ENCODE peak calls at places on chromosomes 4 and X, in seven cellular contexts. I is ureter; W is cerebellar nuclear complex; C is CD8-positive, alpha-beta T cell; N is AG04450; U is activated CD8-positive, alpha-beta memory T cell treated with anti-CD3 and anti-CD28 coated beads for 4 hours; S is GM13977. V is an unnamed sample.

GRCh38 chr4:76377922-76378321 is 43.0 kb downstream of the CCDC158 start:
- DNase-seq in I (no peak), W (no peak), C (peak; percentile 11), N (no peak), U (no peak), S (peak; percentile 27), V (peak; percentile 65)

GRCh38 chr4:150078041-150078995 is at the start of gene DCLK2:
- DNase-seq in I (peak; percentile 71), W (no peak), C (no peak), N (peak; percentile 76), U (no peak), S (peak; percentile 63), V (peak; percentile 92)

GRCh38 chrX:18368402-18368801 is 13.9 kb upstream of the SCML2 start:
- DNase-seq in I (no peak), W (no peak), C (no peak), N (no peak), U (no peak), S (no peak), V (no peak)

GRCh38 chr4:79652726-79653125 is 244.7 kb upstream of the GK2 start:
- DNase-seq in I (no peak), W (no peak), C (no peak), N (no peak), U (no peak), S (no peak), V (no peak)

GRCh38 chr4:167903291-167903721 is 189.0 kb upstream of the ANXA10 start:
- DNase-seq in I (no peak), W (no peak), C (no peak), N (no peak), U (no peak), S (no peak), V (no peak)

GRCh38 chr4:1870578-1871443 is at the start of gene NSD2:
- DNase-seq in I (peak; percentile 86), W (peak; percentile 15), C (peak; percentile 87), N (peak; percentile 45), U (peak; percentile 81), S (peak; percentile 99), V (peak; percentile 99)

GRCh38 chr4:55323375-55323774 is 22.7 kb upstream of the SRD5A3 start:
- DNase-seq in I (no peak), W (no peak), C (no peak), N (no peak), U (no peak), S (no peak), V (no peak)

GRCh38 chrX:48826876-48827653 is 752 bp downstream of the ERAS start:
- DNase-seq in I (no peak), W (no peak), C (no peak), N (no peak), U (no peak), S (no peak), V (peak; percentile 72)

GRCh38 chr4:3436048-3436797 is 5.5 kb upstream of the HGFAC start:
- DNase-seq in I (no peak), W (no peak), C (no peak), N (no peak), U (no peak), S (no peak), V (no peak)

GRCh38 chrX:112832481-112833095 is 8.0 kb downstream of the AMOT start:
- DNase-seq in I (peak; percentile 66), W (no peak), C (no peak), N (no peak), U (no peak), S (no peak), V (no peak)